ENCODE peak calls at places on chromosomes 12 and 14, in six cellular contexts. W, P, F, U, J and Q are unnamed samples.

GRCh38 chr12:96883571-96883970 is 23.5 kb upstream of the NEDD1 start:
- DNase-seq in U (no peak), W (peak), P (no peak), F (no peak), J (no peak), Q (no peak)

GRCh38 chr14:34794217-34794616 is 79.8 kb upstream of the CFL2 start:
- DNase-seq in J (no peak), F (no peak), P (no peak), W (peak), U (no peak), Q (no peak)

GRCh38 chr14:51996148-51996746 is 6.9 kb downstream of the RTRAF start:
- DNase-seq in P (no peak), F (no peak), W (peak), J (no peak), U (no peak), Q (no peak)

GRCh38 chr12:113891167-113891692 is 74.9 kb downstream of the RBM19 start:
- DNase-seq in P (no peak), F (no peak), W (peak), U (no peak), J (no peak), Q (no peak)

GRCh38 chr12:53051058-53051880 is 1.4 kb downstream of the TNS2 start:
- DNase-seq in F (peak), W (peak), P (no peak), J (no peak), U (no peak), Q (peak)

GRCh38 chr12:54035561-54036377 is 2.9 kb downstream of the HOXC5 start:
- DNase-seq in W (no peak), P (no peak), F (no peak), U (no peak), J (no peak), Q (no peak)

GRCh38 chr12:34386016-34386415 is 363.7 kb downstream of the ALG10 start:
- DNase-seq in U (no peak), P (no peak), J (no peak), F (no peak), W (no peak), Q (no peak)

GRCh38 chr12:47156167-47156736 is 76.5 kb upstream of the AMIGO2 start:
- DNase-seq in W (peak), P (no peak), U (no peak), J (no peak), F (peak), Q (no peak)

GRCh38 chr14:59836116-59836515 is 34.5 kb downstream of the RTN1 start:
- DNase-seq in W (no peak), J (no peak), U (no peak), F (no peak), P (no peak), Q (no peak)

GRCh38 chr14:68874746-68875155 is 81.9 kb upstream of the ZFP36L1 start:
- DNase-seq in U (peak), F (peak), W (no peak), J (no peak), P (no peak), Q (no peak)

GRCh38 chr12:69274861-69275260 is 35.5 kb downstream of the CPSF6 start:
- DNase-seq in F (no peak), J (no peak), W (peak), P (no peak), U (no peak), Q (no peak)

GRCh38 chr12:130639759-130640158 is 76.3 kb downstream of the RIMBP2 start:
- DNase-seq in F (no peak), W (no peak), P (no peak), J (no peak), U (no peak), Q (no peak)

GRCh38 chr12:105740337-105740736 is 398.4 kb downstream of the NUAK1 start:
- DNase-seq in J (no peak), P (no peak), W (peak), U (no peak), F (no peak), Q (no peak)

GRCh38 chr14:70114621-70115156 is 74.1 kb downstream of the SLC8A3 start:
- DNase-seq in F (no peak), U (no peak), P (no peak), W (no peak), J (no peak), Q (no peak)

GRCh38 chr14:58637040-58637390 is 747 bp upstream of the DACT1 start:
- DNase-seq in J (no peak), P (no peak), W (peak), F (peak), U (no peak), Q (no peak)

GRCh38 chr12:2172486-2173214 is 119.9 kb downstream of the CACNA1C start:
- DNase-seq in F (no peak), U (no peak), J (no peak), P (no peak), W (no peak), Q (no peak)

GRCh38 chr12:64691227-64691792 is 67.9 kb downstream of the GNS start:
- DNase-seq in U (no peak), F (no peak), P (no peak), W (no peak), J (no peak), Q (no peak)

GRCh38 chr12:96073346-96074336 is 38.3 kb upstream of the LTA4H start:
- DNase-seq in F (no peak), J (no peak), W (no peak), P (no peak), U (no peak), Q (no peak)

GRCh38 chr12:124217508-124217981 is 77.3 kb upstream of the RFLNA start:
- DNase-seq in W (peak), F (no peak), J (no peak), U (no peak), P (no peak), Q (no peak)

GRCh38 chr12:10171954-10172353 is at the start of gene OLR1:
- DNase-seq in W (peak), U (no peak), P (no peak), F (no peak), J (no peak), Q (no peak)

GRCh38 chr12:96879301-96879700 is 27.8 kb upstream of the NEDD1 start:
- DNase-seq in U (no peak), F (no peak), J (no peak), P (no peak), W (peak), Q (no peak)

GRCh38 chr12:92955997-92956663 is 27.0 kb upstream of the EEA1 start:
- DNase-seq in U (no peak), W (peak), P (no peak), F (no peak), J (no peak), Q (no peak)

GRCh38 chr12:116971222-116971621 is 60.5 kb downstream of the FBXW8 start:
- DNase-seq in W (no peak), U (no peak), J (no peak), P (no peak), F (no peak), Q (no peak)

GRCh38 chr12:117518594-117519270 is 157.3 kb upstream of the NOS1 start:
- DNase-seq in P (no peak), F (no peak), W (no peak), U (no peak), J (no peak), Q (no peak)

GRCh38 chr12:33427071-33427470 is 12.5 kb downstream of the SYT10 start:
- DNase-seq in F (no peak), P (no peak), J (peak), W (no peak), U (no peak), Q (no peak)

GRCh38 chr12:82019533-82019932 is 260.4 kb upstream of the PPFIA2 start:
- DNase-seq in J (peak), P (no peak), W (peak), U (no peak), F (no peak), Q (no peak)

GRCh38 chr12:105382771-105383632 is 52.5 kb downstream of the C12orf75 start:
- DNase-seq in J (peak), P (no peak), F (no peak), U (peak), W (peak), Q (no peak)

GRCh38 chr14:31244626-31245025 is 37.0 kb upstream of the HECTD1 start:
- DNase-seq in U (no peak), F (no peak), J (no peak), W (no peak), P (no peak), Q (no peak)

GRCh38 chr14:69543341-69544249 is 31.1 kb downstream of the CCDC177 start:
- DNase-seq in F (no peak), J (no peak), U (peak), W (peak), P (no peak), Q (no peak)

GRCh38 chr14:90538716-90539495 is 142.1 kb downstream of the CALM1 start:
- DNase-seq in P (no peak), F (no peak), W (no peak), U (no peak), J (no peak), Q (no peak)
- TF ChIP-seq CTCF in P (no peak), F (no peak), W (no peak), U (no peak), J (no peak), Q (no peak)

DNA sequence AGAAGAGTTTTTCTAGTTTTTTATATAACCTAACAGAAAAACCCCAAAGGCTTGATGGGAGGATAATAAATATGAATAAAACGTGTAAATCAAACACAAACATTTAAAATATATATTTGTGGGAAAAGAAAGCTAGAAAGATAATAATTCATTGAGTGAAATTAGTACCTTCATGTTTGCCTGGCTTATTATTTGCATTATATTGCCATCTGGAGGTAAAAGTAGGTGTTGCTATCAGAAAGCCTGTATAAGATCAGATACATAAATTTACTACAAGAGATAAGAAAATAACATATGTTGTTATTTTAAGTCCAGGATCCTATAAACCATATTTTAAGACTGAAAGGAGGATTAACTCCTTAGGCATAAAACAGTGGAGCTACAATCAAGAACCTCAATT is 77.7 kb downstream of the NTS start:
- DNase-seq in U (peak), P (no peak), F (no peak), W (peak), J (peak), Q (no peak)
- TF ChIP-seq CTCF in U (peak), P (peak), F (no peak), W (peak), J (peak), Q (peak)

GRCh38 chr12:94147377-94147990 is 893 bp upstream of the PLXNC1 start:
- DNase-seq in U (no peak), J (peak), F (no peak), W (no peak), P (no peak), Q (no peak)

GRCh38 chr12:94147991-94148840 is at the start of gene PLXNC1:
- DNase-seq in F (peak), P (peak), J (peak), W (peak), U (no peak), Q (no peak)

GRCh38 chr12:94146166-94146565 is 2.2 kb upstream of the PLXNC1 start:
- DNase-seq in P (no peak), F (no peak), J (no peak), W (no peak), U (no peak), Q (no peak)

GRCh38 chr12:94143444-94143843 is 4.9 kb upstream of the PLXNC1 start:
- DNase-seq in F (no peak), J (no peak), W (no peak), U (no peak), P (no peak), Q (no peak)

GRCh38 chr12:94145231-94145979 is 3.0 kb upstream of the PLXNC1 start:
- DNase-seq in J (peak), U (peak), F (peak), P (no peak), W (peak), Q (no peak)
- TF ChIP-seq CTCF in J (peak), U (peak), F (peak), P (peak), W (peak), Q (peak)

GRCh38 chr12:42024495-42024830 is 120.2 kb downstream of the GXYLT1 start:
- DNase-seq in U (no peak), F (no peak), W (no peak), P (no peak), J (no peak), Q (no peak)
- TF ChIP-seq CTCF in U (no peak), F (no peak), W (no peak), P (peak), J (no peak), Q (no peak)

GRCh38 chr12:6067152-6067916 is 57.1 kb downstream of the VWF start:
- DNase-seq in F (no peak), U (peak), J (no peak), P (no peak), W (peak), Q (no peak)
- TF ChIP-seq CTCF in F (no peak), U (peak), J (no peak), P (peak), W (peak), Q (peak)

DNA sequence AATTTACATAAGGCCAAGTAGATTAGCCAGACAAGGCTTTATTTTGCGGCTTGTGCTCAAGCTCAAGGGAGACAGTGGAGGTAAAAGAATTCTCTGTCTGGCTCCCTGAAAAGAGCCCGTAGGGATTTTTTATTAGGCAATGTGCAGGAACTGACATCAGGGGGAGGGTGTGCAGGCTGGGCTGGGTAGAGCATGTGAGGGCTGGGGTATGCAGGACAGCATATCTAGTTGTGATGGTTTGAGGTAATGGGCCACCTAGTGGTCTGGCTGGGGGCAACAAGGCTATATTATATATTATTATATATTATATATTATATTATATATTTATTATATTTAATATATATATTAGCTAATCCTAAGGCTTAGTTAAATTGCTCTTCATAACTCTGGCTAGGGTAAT is 102.1 kb downstream of the TMEM117 start:
- DNase-seq in U (no peak), J (no peak), F (no peak), W (peak), P (no peak), Q (no peak)
- TF ChIP-seq CTCF in U (peak), J (peak), F (no peak), W (peak), P (peak), Q (peak)

DNA sequence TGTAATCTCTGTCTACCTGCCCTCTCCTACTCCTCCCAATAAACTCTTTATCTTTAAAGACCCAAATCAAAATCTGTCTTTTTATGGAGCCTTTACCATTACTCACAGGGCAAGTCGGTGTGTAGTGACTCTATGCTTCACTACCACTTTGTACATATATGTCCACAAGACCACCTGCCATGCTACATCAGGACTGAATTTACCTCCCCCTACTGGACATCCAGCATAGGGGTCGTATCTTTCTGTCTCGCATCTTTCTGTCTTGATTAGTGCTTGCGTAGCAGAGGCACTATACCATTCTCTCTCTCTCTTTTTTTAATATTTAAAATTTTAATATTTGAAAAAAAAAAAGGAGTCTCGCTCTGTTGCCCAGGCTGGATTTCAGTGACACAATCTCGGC is 587.5 kb downstream of the SOX5 start:
- DNase-seq in W (no peak), J (no peak), U (no peak), F (no peak), P (no peak), Q (no peak)
- TF ChIP-seq CTCF in W (no peak), J (no peak), U (no peak), F (no peak), P (peak), Q (no peak)

GRCh38 chr12:59444932-59445331 is 150.9 kb upstream of the SLC16A7 start:
- DNase-seq in P (no peak), W (peak), F (no peak), J (no peak), U (no peak), Q (no peak)
- TF ChIP-seq CTCF in P (no peak), W (peak), F (no peak), J (peak), U (no peak), Q (peak)

GRCh38 chr14:103334644-103335603 is 887 bp downstream of the EIF5 start:
- DNase-seq in P (peak), W (peak), J (peak), U (no peak), F (peak), Q (peak)
- TF ChIP-seq CTCF in P (no peak), W (no peak), J (no peak), U (no peak), F (no peak), Q (no peak)

GRCh38 chr14:24212924-24213865 is at the start of gene CHMP4A:
- DNase-seq in F (peak), W (peak), P (peak), U (peak), J (peak), Q (peak)
- TF ChIP-seq CTCF in F (peak), W (peak), P (no peak), U (no peak), J (no peak), Q (peak)